ENCODE peak calls at places on chromosomes 16 and 17, in ten cellular contexts. D, W, U, Z, K, Y, P, E, R and G are unnamed samples.

GRCh38 chr17:38325221-38325851 is 18.4 kb downstream of the GPR179 start:
- DNase-seq in D (peak; percentile 35), W (no peak), R (peak; percentile 51), Y (no peak), P (no peak), U (no peak), E (no peak), Z (no peak), K (no peak), G (peak; percentile 34)

GRCh38 chr16:69107311-69107962 is 2.0 kb downstream of the HAS3 start:
- DNase-seq in W (peak; percentile 50), U (peak; percentile 32), D (no peak), E (no peak), P (peak; percentile 50), R (peak; percentile 46), K (no peak), Z (no peak), Y (no peak), G (peak; percentile 16)

GRCh38 chr16:16052916-16053315 is 103.5 kb downstream of the ABCC1 start:
- DNase-seq in P (no peak), E (no peak), U (no peak), K (no peak), Z (no peak), Y (no peak), W (no peak), R (no peak), D (no peak), G (no peak)

GRCh38 chr16:70428178-70428998 is 10.5 kb downstream of the ST3GAL2 start:
- DNase-seq in R (peak; percentile 85), U (peak; percentile 96), Y (no peak), K (peak; percentile 33), E (no peak), Z (peak; percentile 68), W (peak; percentile 87), D (peak; percentile 98), P (peak; percentile 56), G (peak; percentile 46)

GRCh38 chr16:4140652-4141051 is 24.4 kb upstream of the ADCY9 start:
- DNase-seq in D (peak; percentile 32), W (no peak), K (no peak), U (no peak), R (no peak), P (no peak), E (no peak), Y (no peak), Z (no peak), G (no peak)

GRCh38 chr16:87236516-87237115 is 80.6 kb downstream of the C16orf95 start:
- DNase-seq in Y (no peak), R (no peak), E (no peak), D (no peak), W (no peak), P (no peak), Z (no peak), U (no peak), K (no peak), G (no peak)

GRCh38 chr16:12271006-12271405 is 294.5 kb downstream of the SNX29 start:
- DNase-seq in Z (peak; percentile 12), P (no peak), Y (no peak), D (peak; percentile 17), R (no peak), W (no peak), K (no peak), E (no peak), U (no peak), G (peak; percentile 18)

GRCh38 chr17:50218771-50219315 is 17.4 kb upstream of the COL1A1 start:
- DNase-seq in U (no peak), R (no peak), Y (no peak), Z (no peak), E (no peak), D (peak; percentile 92), W (no peak), P (peak; percentile 29), K (no peak), G (no peak)

GRCh38 chr17:75404739-75405364 is 626 bp downstream of the GRB2 start:
- DNase-seq in K (peak; percentile 31), E (peak; percentile 52), R (peak; percentile 67), D (peak; percentile 20), Y (peak; percentile 74), W (peak; percentile 42), Z (no peak), U (peak; percentile 17), P (no peak), G (no peak)

GRCh38 chr17:48393271-48393670 is 36.7 kb downstream of the SKAP1 start:
- DNase-seq in W (no peak), Y (no peak), P (no peak), D (no peak), Z (no peak), U (no peak), R (no peak), K (no peak), E (no peak), G (no peak)

GRCh38 chr17:60416368-60416925 is 5.8 kb upstream of the CHCT1 start:
- DNase-seq in P (no peak), Y (no peak), Z (no peak), D (peak; percentile 64), K (no peak), W (no peak), E (no peak), R (no peak), U (no peak), G (no peak)

DNA sequence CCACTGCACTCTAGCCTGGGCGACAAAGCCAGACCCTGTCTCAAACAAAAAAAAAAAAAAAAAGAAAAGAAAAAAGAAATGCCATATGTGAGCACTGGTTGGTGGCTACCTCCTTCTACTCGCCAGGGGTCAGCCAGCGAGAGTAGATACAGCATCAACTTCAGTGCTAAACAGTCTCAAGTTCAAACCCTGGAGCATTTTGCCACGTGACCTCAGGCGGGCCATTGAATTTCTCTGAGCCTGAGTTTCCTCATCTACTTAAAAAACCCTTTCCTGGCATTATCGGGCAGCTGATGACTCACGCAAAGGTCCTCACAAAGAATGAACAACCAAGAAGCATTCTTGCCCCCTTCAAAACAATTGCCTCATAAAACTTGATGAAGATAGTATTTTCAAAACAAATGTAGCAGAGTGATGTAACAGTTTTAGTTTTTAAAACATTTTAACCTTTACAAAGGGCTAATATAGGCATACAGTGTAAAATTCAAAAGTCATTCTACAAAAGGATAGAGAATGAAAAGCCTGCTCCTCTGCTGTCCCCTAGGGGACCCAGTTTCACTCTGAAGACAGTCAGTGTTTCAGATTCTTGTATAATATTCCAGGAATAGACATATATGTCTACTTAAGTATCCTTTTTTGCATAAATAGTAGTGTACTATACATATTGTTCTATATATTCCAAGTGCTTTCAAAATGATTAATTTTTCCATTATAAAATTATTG is 28.4 kb downstream of the DNAH2 start:
- DNase-seq in D (peak; percentile 97), Y (no peak), U (no peak), R (no peak), P (no peak), Z (peak; percentile 87), K (no peak), E (no peak), W (no peak), G (peak; percentile 16)
- TF ChIP-seq CTCF in D (peak; percentile 12), Y (peak; percentile 45), U (no peak), R (peak; percentile 42), P (no peak), Z (no peak), K (peak; percentile 24), E (no peak), W (no peak), G (peak; percentile 20)

GRCh38 chr17:76737676-76738467 is at the start of gene MFSD11:
- DNase-seq in W (peak; percentile 91), E (peak; percentile 94), P (peak; percentile 96), K (peak; percentile 87), Y (peak; percentile 95), Z (peak; percentile 74), R (peak; percentile 98), D (peak; percentile 97), U (peak; percentile 92), G (peak; percentile 82)
- TF ChIP-seq CTCF in W (no peak), E (no peak), P (no peak), K (no peak), Y (no peak), Z (no peak), R (no peak), D (no peak), U (no peak), G (no peak)

GRCh38 chr16:2054543-2055245 is 6.9 kb downstream of the TSC2 start:
- DNase-seq in Y (no peak), W (peak; percentile 93), D (no peak), E (no peak), Z (no peak), P (no peak), K (no peak), U (no peak), R (no peak), G (no peak)

GRCh38 chr16:2057438-2057837 is 9.7 kb downstream of the TSC2 start:
- DNase-seq in P (no peak), Y (no peak), W (no peak), R (no peak), Z (no peak), U (no peak), K (no peak), D (no peak), E (no peak), G (no peak)

GRCh38 chr16:2053897-2054296 is 6.1 kb downstream of the TSC2 start:
- DNase-seq in P (no peak), K (no peak), Y (no peak), Z (no peak), W (no peak), E (no peak), U (no peak), R (no peak), D (no peak), G (no peak)

GRCh38 chr16:2056681-2057407 is 9.1 kb downstream of the TSC2 start:
- DNase-seq in U (no peak), Y (no peak), Z (no peak), E (no peak), K (no peak), W (no peak), D (no peak), P (no peak), R (no peak), G (no peak)

DNA sequence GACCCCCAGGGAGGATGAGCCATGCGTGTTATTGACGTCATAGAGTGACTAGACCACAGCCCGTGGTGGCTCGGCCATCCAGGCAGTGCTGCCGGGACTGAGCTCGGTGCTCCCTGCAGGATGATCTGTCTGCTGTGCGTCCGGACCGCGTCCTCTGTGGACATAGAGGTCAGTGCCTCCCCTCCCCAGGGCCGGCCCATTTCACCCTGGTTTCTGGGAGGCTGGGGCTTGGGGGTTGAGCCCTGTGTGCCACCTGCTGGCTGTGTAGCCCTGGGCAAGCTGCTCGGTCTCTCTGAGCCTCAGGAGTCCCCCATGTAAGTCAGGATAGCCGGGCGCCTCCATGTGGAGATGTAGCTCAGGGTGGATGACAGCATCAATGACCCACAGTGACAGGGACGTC is 8.3 kb downstream of the TSC2 start:
- DNase-seq in P (no peak), W (no peak), K (no peak), Z (no peak), E (no peak), R (no peak), D (no peak), U (no peak), Y (no peak), G (no peak)
- TF ChIP-seq CTCF in P (peak; percentile 19), W (no peak), K (no peak), Z (peak; percentile 25), E (no peak), R (peak; percentile 25), D (no peak), U (peak; percentile 22), Y (no peak), G (no peak)

DNA sequence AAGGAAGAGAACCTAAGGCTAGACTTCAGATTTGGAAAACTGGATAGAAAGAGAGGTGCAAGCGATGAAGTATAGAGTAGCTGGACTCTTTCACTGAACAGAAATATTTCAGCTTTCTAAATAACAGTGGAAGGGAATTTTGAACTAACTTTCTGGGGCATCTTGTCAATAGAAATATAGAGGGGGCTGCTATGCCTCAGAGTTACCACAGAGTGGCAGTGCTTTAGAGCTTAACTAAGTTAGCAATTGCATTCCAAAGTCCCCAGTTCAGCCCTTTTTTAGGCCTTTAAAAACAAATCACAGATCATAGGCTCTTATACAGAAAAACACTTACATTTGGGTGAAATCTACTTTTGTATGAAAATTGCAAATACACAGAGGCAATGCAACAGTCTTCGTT is 154.2 kb upstream of the CDH8 start:
- DNase-seq in U (no peak), D (peak; percentile 0), P (no peak), R (peak; percentile 31), K (no peak), Z (no peak), E (no peak), Y (no peak), W (no peak), G (no peak)
- TF ChIP-seq CTCF in U (peak; percentile 35), D (no peak), P (peak; percentile 33), R (peak; percentile 66), K (peak; percentile 83), Z (no peak), E (no peak), Y (peak; percentile 90), W (peak; percentile 15), G (peak; percentile 76)